ENCODE peak calls at places on chromosomes 11 and 22, in ten cellular contexts. One of them, this sample, is unnamed.
A peak's percentile ranks its signal among the peaks of the same experiment; 100 is the strongest.

GRCh38 chr11:21142007-21142406 is 472.6 kb downstream of the NELL1 start:
- DNase-seq in pancreas: no peak
- DNase-seq in heart left ventricle: no peak
- DNase-seq in HFF-Myc: no peak
- DNase-seq in GM23248: no peak
- DNase-seq in right cardiac atrium: no peak
- DNase-seq in cardiac muscle cell: peak; percentile 47
- DNase-seq in uterus: no peak
- DNase-seq in SK-N-SH: peak; percentile 7
- DNase-seq in fibroblast of the aortic adventitia: no peak
- DNase-seq in this sample: no peak

GRCh38 chr22:28921585-28921879 is 38.2 kb downstream of the ZNRF3 start:
- DNase-seq in HFF-Myc: no peak
- DNase-seq in fibroblast of the aortic adventitia: no peak
- DNase-seq in SK-N-SH: no peak
- DNase-seq in pancreas: no peak
- DNase-seq in cardiac muscle cell: no peak
- DNase-seq in GM23248: no peak
- DNase-seq in uterus: no peak
- DNase-seq in heart left ventricle: no peak
- DNase-seq in right cardiac atrium: no peak
- DNase-seq in this sample: no peak

GRCh38 chr11:30513087-30513486 is 73.1 kb downstream of the MPPED2 start:
- DNase-seq in right cardiac atrium: no peak
- DNase-seq in pancreas: no peak
- DNase-seq in fibroblast of the aortic adventitia: no peak
- DNase-seq in HFF-Myc: no peak
- DNase-seq in SK-N-SH: no peak
- DNase-seq in cardiac muscle cell: no peak
- DNase-seq in heart left ventricle: no peak
- DNase-seq in GM23248: no peak
- DNase-seq in uterus: no peak
- DNase-seq in this sample: no peak

GRCh38 chr11:326842-327580 is 6.4 kb upstream of the IFITM3 start:
- DNase-seq in uterus: peak; percentile 88
- DNase-seq in right cardiac atrium: peak; percentile 96
- DNase-seq in fibroblast of the aortic adventitia: peak; percentile 58
- DNase-seq in pancreas: peak; percentile 81
- DNase-seq in SK-N-SH: peak; percentile 14
- DNase-seq in HFF-Myc: no peak
- DNase-seq in heart left ventricle: peak; percentile 89
- DNase-seq in cardiac muscle cell: no peak
- DNase-seq in GM23248: peak; percentile 40
- DNase-seq in this sample: no peak

GRCh38 chr22:46075764-46076531 is 74.4 kb upstream of the PPARA start:
- DNase-seq in heart left ventricle: peak; percentile 39
- DNase-seq in pancreas: peak; percentile 50
- DNase-seq in SK-N-SH: no peak
- DNase-seq in uterus: peak; percentile 30
- DNase-seq in HFF-Myc: no peak
- DNase-seq in fibroblast of the aortic adventitia: peak; percentile 30
- DNase-seq in right cardiac atrium: peak; percentile 61
- DNase-seq in cardiac muscle cell: no peak
- DNase-seq in GM23248: no peak
- DNase-seq in this sample: no peak

GRCh38 chr11:85694385-85694980 is 8.5 kb upstream of the CCDC89 start:
- DNase-seq in pancreas: no peak
- DNase-seq in cardiac muscle cell: peak; percentile 24
- DNase-seq in heart left ventricle: no peak
- DNase-seq in right cardiac atrium: no peak
- DNase-seq in GM23248: peak; percentile 73
- DNase-seq in HFF-Myc: peak; percentile 33
- DNase-seq in uterus: no peak
- DNase-seq in fibroblast of the aortic adventitia: peak; percentile 70
- DNase-seq in SK-N-SH: peak; percentile 31
- DNase-seq in this sample: no peak

GRCh38 chr11:65773784-65774411 is 6.9 kb downstream of the AP5B1 start:
- DNase-seq in GM23248: peak; percentile 36
- DNase-seq in heart left ventricle: no peak
- DNase-seq in pancreas: no peak
- DNase-seq in uterus: no peak
- DNase-seq in right cardiac atrium: no peak
- DNase-seq in SK-N-SH: no peak
- DNase-seq in cardiac muscle cell: no peak
- DNase-seq in fibroblast of the aortic adventitia: no peak
- DNase-seq in HFF-Myc: no peak
- DNase-seq in this sample: no peak

GRCh38 chr22:24417200-24417599 is 10.2 kb upstream of the ADORA2A start:
- DNase-seq in uterus: no peak
- DNase-seq in cardiac muscle cell: no peak
- DNase-seq in pancreas: peak; percentile 29
- DNase-seq in SK-N-SH: peak; percentile 37
- DNase-seq in heart left ventricle: no peak
- DNase-seq in HFF-Myc: no peak
- DNase-seq in fibroblast of the aortic adventitia: no peak
- DNase-seq in GM23248: no peak
- DNase-seq in right cardiac atrium: peak; percentile 42
- DNase-seq in this sample: no peak

GRCh38 chr11:61854966-61855714 is 27.0 kb downstream of the FADS2 start:
- DNase-seq in GM23248: no peak
- DNase-seq in heart left ventricle: no peak
- DNase-seq in pancreas: no peak
- DNase-seq in fibroblast of the aortic adventitia: no peak
- DNase-seq in HFF-Myc: no peak
- DNase-seq in SK-N-SH: no peak
- DNase-seq in uterus: no peak
- DNase-seq in cardiac muscle cell: no peak
- DNase-seq in right cardiac atrium: peak; percentile 55
- DNase-seq in this sample: no peak

DNA sequence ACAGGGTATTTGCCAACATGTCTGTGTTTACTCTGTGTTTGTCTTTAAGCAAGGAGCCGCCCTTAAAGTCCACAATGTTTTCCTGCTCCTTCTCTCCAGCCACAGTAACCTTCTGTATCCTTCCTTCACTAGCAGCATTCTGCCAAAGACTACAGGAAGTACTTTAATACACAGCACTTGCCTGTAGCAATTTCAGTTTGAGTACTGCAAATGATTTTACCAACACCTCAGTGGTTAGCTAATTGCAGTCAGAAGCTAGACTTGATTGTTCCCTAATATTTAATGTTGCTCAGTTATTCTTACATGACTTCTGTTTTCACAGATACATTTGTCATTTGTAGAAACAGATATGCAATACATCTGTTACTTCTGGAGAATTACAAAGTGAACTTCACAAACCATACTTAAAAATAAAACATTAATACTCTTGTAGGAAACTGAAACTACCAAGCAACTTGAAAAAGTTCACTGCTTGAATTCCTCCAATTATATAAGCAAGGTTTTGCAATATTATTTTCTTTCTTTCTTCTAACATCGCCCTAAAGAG is 69.1 kb downstream of the FCHSD2 start:
- DNase-seq in uterus: no peak
- DNase-seq in SK-N-SH: no peak
- DNase-seq in pancreas: no peak
- DNase-seq in HFF-Myc: no peak
- DNase-seq in heart left ventricle: no peak
- DNase-seq in cardiac muscle cell: peak; percentile 11
- DNase-seq in GM23248: peak; percentile 43
- DNase-seq in fibroblast of the aortic adventitia: peak; percentile 54
- DNase-seq in right cardiac atrium: no peak
- DNase-seq in this sample: no peak
- H3K4me3 ChIP-seq in uterus: no peak overlapping the region
- H3K4me3 ChIP-seq in SK-N-SH: no peak overlapping the region
- H3K4me3 ChIP-seq in pancreas: no peak overlapping the region
- H3K4me3 ChIP-seq in HFF-Myc: no peak overlapping the region
- H3K4me3 ChIP-seq in heart left ventricle: peak overlapping the region; percentile 9
- H3K4me3 ChIP-seq in cardiac muscle cell: no peak overlapping the region
- H3K4me3 ChIP-seq in GM23248: no peak overlapping the region
- H3K4me3 ChIP-seq in fibroblast of the aortic adventitia: peak overlapping the region; percentile 7
- H3K4me3 ChIP-seq in right cardiac atrium: no peak overlapping the region
- H3K4me3 ChIP-seq in this sample: no peak overlapping the region

GRCh38 chr22:47345025-47345424 is 582.6 kb downstream of the TBC1D22A start:
- DNase-seq in HFF-Myc: no peak
- DNase-seq in pancreas: no peak
- DNase-seq in cardiac muscle cell: no peak
- DNase-seq in GM23248: no peak
- DNase-seq in uterus: no peak
- DNase-seq in fibroblast of the aortic adventitia: no peak
- DNase-seq in heart left ventricle: no peak
- DNase-seq in right cardiac atrium: no peak
- DNase-seq in SK-N-SH: no peak
- DNase-seq in this sample: no peak
- H3K4me3 ChIP-seq in HFF-Myc: no peak overlapping the region
- H3K4me3 ChIP-seq in pancreas: no peak overlapping the region
- H3K4me3 ChIP-seq in cardiac muscle cell: no peak overlapping the region
- H3K4me3 ChIP-seq in GM23248: no peak overlapping the region
- H3K4me3 ChIP-seq in uterus: no peak overlapping the region
- H3K4me3 ChIP-seq in fibroblast of the aortic adventitia: no peak overlapping the region
- H3K4me3 ChIP-seq in heart left ventricle: no peak overlapping the region
- H3K4me3 ChIP-seq in right cardiac atrium: no peak overlapping the region
- H3K4me3 ChIP-seq in SK-N-SH: no peak overlapping the region
- H3K4me3 ChIP-seq in this sample: no peak overlapping the region

GRCh38 chr11:44016129-44016528 is 31.7 kb upstream of the ACCSL start:
- DNase-seq in uterus: peak; percentile 75
- DNase-seq in heart left ventricle: peak; percentile 83
- DNase-seq in fibroblast of the aortic adventitia: peak; percentile 85
- DNase-seq in GM23248: peak; percentile 97
- DNase-seq in pancreas: no peak
- DNase-seq in HFF-Myc: peak; percentile 11
- DNase-seq in SK-N-SH: no peak
- DNase-seq in cardiac muscle cell: no peak
- DNase-seq in right cardiac atrium: peak; percentile 89
- DNase-seq in this sample: no peak
- H3K4me3 ChIP-seq in uterus: no peak overlapping the region
- H3K4me3 ChIP-seq in heart left ventricle: no peak overlapping the region
- H3K4me3 ChIP-seq in fibroblast of the aortic adventitia: no peak overlapping the region
- H3K4me3 ChIP-seq in GM23248: peak overlapping the region; percentile 42
- H3K4me3 ChIP-seq in pancreas: no peak overlapping the region
- H3K4me3 ChIP-seq in HFF-Myc: no peak overlapping the region
- H3K4me3 ChIP-seq in SK-N-SH: no peak overlapping the region
- H3K4me3 ChIP-seq in cardiac muscle cell: no peak overlapping the region
- H3K4me3 ChIP-seq in right cardiac atrium: no peak overlapping the region
- H3K4me3 ChIP-seq in this sample: no peak overlapping the region

DNA sequence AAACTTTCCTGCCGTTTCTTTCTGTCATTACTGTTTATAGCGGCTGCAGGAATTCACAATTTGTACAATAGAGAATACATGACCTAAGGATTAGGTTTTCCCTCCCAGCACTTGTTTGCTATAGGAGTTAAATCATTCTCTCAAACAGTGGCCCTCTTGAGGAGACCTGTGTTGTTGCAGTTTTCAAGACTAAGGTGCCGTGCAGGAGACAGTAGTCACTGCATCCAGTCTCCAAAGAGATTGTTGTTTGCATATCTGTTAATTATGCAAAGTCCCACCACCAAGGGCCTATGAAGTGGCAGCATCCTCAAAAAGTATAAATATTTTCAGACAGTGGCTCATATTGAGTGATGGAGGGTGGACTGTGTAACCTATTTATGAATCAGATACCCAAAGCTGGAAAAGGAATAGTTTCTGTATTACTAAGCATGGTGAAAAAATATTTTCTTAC is 2.3 kb downstream of the PRSS23 start:
- DNase-seq in HFF-Myc: no peak
- DNase-seq in pancreas: no peak
- DNase-seq in heart left ventricle: no peak
- DNase-seq in right cardiac atrium: no peak
- DNase-seq in fibroblast of the aortic adventitia: peak; percentile 69
- DNase-seq in uterus: no peak
- DNase-seq in cardiac muscle cell: peak; percentile 60
- DNase-seq in SK-N-SH: peak; percentile 43
- DNase-seq in GM23248: peak; percentile 67
- DNase-seq in this sample: no peak
- H3K4me3 ChIP-seq in HFF-Myc: peak overlapping the region; percentile 57
- H3K4me3 ChIP-seq in pancreas: no peak overlapping the region
- H3K4me3 ChIP-seq in heart left ventricle: no peak overlapping the region
- H3K4me3 ChIP-seq in right cardiac atrium: peak overlapping the region; percentile 87
- H3K4me3 ChIP-seq in fibroblast of the aortic adventitia: peak overlapping the region; percentile 92
- H3K4me3 ChIP-seq in uterus: peak overlapping the region; percentile 89
- H3K4me3 ChIP-seq in cardiac muscle cell: no peak overlapping the region
- H3K4me3 ChIP-seq in SK-N-SH: peak overlapping the region; percentile 84
- H3K4me3 ChIP-seq in GM23248: peak overlapping the region; percentile 81
- H3K4me3 ChIP-seq in this sample: peak overlapping the region; percentile 87

GRCh38 chr22:36378080-36378788 is 9.5 kb downstream of the MYH9 start:
- DNase-seq in pancreas: no peak
- DNase-seq in HFF-Myc: no peak
- DNase-seq in SK-N-SH: no peak
- DNase-seq in fibroblast of the aortic adventitia: no peak
- DNase-seq in heart left ventricle: no peak
- DNase-seq in cardiac muscle cell: no peak
- DNase-seq in GM23248: no peak
- DNase-seq in uterus: no peak
- DNase-seq in right cardiac atrium: no peak
- DNase-seq in this sample: no peak
- H3K4me3 ChIP-seq in pancreas: no peak overlapping the region
- H3K4me3 ChIP-seq in HFF-Myc: no peak overlapping the region
- H3K4me3 ChIP-seq in SK-N-SH: no peak overlapping the region
- H3K4me3 ChIP-seq in fibroblast of the aortic adventitia: no peak overlapping the region
- H3K4me3 ChIP-seq in heart left ventricle: no peak overlapping the region
- H3K4me3 ChIP-seq in cardiac muscle cell: no peak overlapping the region
- H3K4me3 ChIP-seq in GM23248: no peak overlapping the region
- H3K4me3 ChIP-seq in uterus: no peak overlapping the region
- H3K4me3 ChIP-seq in right cardiac atrium: no peak overlapping the region
- H3K4me3 ChIP-seq in this sample: no peak overlapping the region

This sample was measured in neuronal stem cell.